ENCODE peak calls at places on chromosomes 13 and 19, in nine cellular contexts. D, K, G, Q, F, O, N, I and U are unnamed samples.

GRCh38 chr13:33642374-33643065 is 175.4 kb upstream of the RFC3 start:
- DNase-seq in D (no peak), K (no peak), G (no peak), Q (no peak), F (no peak), O (peak; percentile 96), N (peak; percentile 32), I (peak; percentile 55), U (no peak)

GRCh38 chr13:49022472-49023144 is 46.9 kb downstream of the FNDC3A start:
- DNase-seq in D (no peak), K (no peak), G (no peak), Q (no peak), F (no peak), O (no peak), N (peak; percentile 59), I (no peak), U (no peak)

GRCh38 chr13:71515639-71516038 is 351.4 kb downstream of the DACH1 start:
- DNase-seq in D (no peak), K (no peak), G (no peak), Q (no peak), F (no peak), O (no peak), N (no peak), I (no peak), U (no peak)

GRCh38 chr19:33252971-33253370 is 27.3 kb upstream of the SLC7A10 start:
- DNase-seq in D (no peak), K (no peak), G (no peak), Q (no peak), F (no peak), O (no peak), N (no peak), I (no peak), U (no peak)

GRCh38 chr19:31483226-31483857 is 134.1 kb upstream of the TSHZ3 start:
- DNase-seq in D (no peak), K (no peak), G (no peak), Q (no peak), F (no peak), O (no peak), N (no peak), I (no peak), U (no peak)

GRCh38 chr13:110353339-110353977 is 46.4 kb downstream of the COL4A2 start:
- DNase-seq in D (no peak), K (no peak), G (no peak), Q (no peak), F (no peak), O (no peak), N (no peak), I (no peak), U (no peak)

GRCh38 chr19:41801682-41802317 is 5.4 kb downstream of the CEACAM3 start:
- DNase-seq in D (no peak), K (no peak), G (no peak), Q (no peak), F (no peak), O (peak; percentile 87), N (peak; percentile 49), I (no peak), U (no peak)

GRCh38 chr19:1076951-1077350 is 10.0 kb downstream of the ARHGAP45 start:
- DNase-seq in D (peak; percentile 96), K (peak; percentile 97), G (peak; percentile 65), Q (peak; percentile 95), F (peak; percentile 96), O (no peak), N (peak; percentile 77), I (peak; percentile 63), U (peak; percentile 95)

GRCh38 chr19:397321-397720 is 11.6 kb downstream of the C2CD4C start:
- DNase-seq in D (no peak), K (no peak), G (no peak), Q (no peak), F (no peak), O (no peak), N (no peak), I (no peak), U (no peak)

GRCh38 chr13:50198508-50198907 is 183.3 kb downstream of the KCNRG start:
- DNase-seq in D (no peak), K (no peak), G (no peak), Q (no peak), F (no peak), O (no peak), N (peak; percentile 74), I (no peak), U (no peak)

GRCh38 chr13:34591801-34592454 is 350.1 kb upstream of the NBEA start:
- DNase-seq in D (no peak), K (no peak), G (no peak), Q (no peak), F (no peak), O (no peak), N (no peak), I (peak; percentile 43), U (no peak)

GRCh38 chr13:41411536-41411935 is 45.8 kb upstream of the RGCC start:
- DNase-seq in D (peak; percentile 23), K (peak; percentile 34), G (no peak), Q (peak; percentile 29), F (no peak), O (no peak), N (peak; percentile 58), I (no peak), U (peak; percentile 28)

DNA sequence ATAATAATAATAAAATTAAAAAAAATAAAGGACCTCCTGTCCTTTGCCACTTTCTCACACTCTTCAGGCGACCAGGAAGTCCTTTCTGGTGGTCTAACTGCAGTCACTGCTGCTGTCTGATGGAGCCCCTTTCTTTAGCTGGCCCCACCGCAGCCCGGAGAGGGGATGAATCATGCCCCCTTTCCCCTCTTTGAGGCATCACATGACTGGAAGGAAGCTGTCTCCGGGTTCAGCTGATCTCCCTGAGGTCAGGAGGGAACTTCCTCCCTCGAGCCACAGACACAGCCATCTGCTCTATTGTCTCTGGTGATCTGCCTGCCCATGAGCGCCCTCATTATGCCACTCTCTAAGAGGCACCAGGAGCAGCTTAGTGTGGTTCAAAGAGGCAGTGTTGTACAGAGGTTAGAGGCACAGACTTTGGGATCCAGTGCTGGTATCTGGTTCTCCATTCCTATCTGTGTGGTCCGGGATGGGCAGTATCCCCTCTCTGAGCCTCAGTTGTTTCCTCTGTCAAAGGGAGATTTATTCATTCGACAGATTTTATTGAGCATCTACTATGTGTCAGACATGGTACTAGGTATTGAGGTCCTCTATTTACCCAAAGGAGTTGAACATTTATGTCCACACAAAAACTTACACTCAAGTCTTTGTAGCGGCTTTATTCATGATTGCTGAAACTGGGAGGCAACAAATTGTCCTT is 30.0 kb downstream of the VAV1 start:
- DNase-seq in D (peak; percentile 54), K (peak; percentile 92), G (peak; percentile 10), Q (peak; percentile 18), F (peak; percentile 77), O (peak; percentile 71), N (peak; percentile 24), I (peak; percentile 27), U (peak; percentile 82)
- H3K4me3 ChIP-seq in D (peak overlapping the region; percentile 6), K (peak overlapping the region; percentile 52), G (no peak overlapping the region), Q (peak overlapping the region; percentile 30), F (no peak overlapping the region), O (peak overlapping the region; percentile 57), N (no peak overlapping the region), I (no peak overlapping the region), U (peak overlapping the region; percentile 56)

GRCh38 chr19:56120002-56120370 is 1.1 kb downstream of the ZNF787 start:
- DNase-seq in D (no peak), K (no peak), G (no peak), Q (no peak), F (no peak), O (no peak), N (no peak), I (no peak), U (no peak)

GRCh38 chr19:56119585-56119978 is 1.5 kb downstream of the ZNF787 start:
- DNase-seq in D (no peak), K (no peak), G (no peak), Q (no peak), F (no peak), O (peak; percentile 32), N (peak; percentile 12), I (peak; percentile 63), U (no peak)

GRCh38 chr19:56117376-56117884 is 3.7 kb downstream of the ZNF787 start:
- DNase-seq in D (no peak), K (no peak), G (no peak), Q (no peak), F (no peak), O (peak; percentile 20), N (no peak), I (no peak), U (no peak)

GRCh38 chr19:56117889-56118288 is 3.2 kb downstream of the ZNF787 start:
- DNase-seq in D (no peak), K (no peak), G (no peak), Q (no peak), F (no peak), O (peak; percentile 11), N (no peak), I (no peak), U (no peak)

GRCh38 chr19:56118666-56119584 is 2.2 kb downstream of the ZNF787 start:
- DNase-seq in D (no peak), K (no peak), G (no peak), Q (no peak), F (no peak), O (peak; percentile 10), N (no peak), I (no peak), U (no peak)
- H3K4me3 ChIP-seq in D (no peak overlapping the region), K (peak overlapping the region; percentile 84), G (peak overlapping the region; percentile 87), Q (no peak overlapping the region), F (peak overlapping the region; percentile 100), O (peak overlapping the region; percentile 94), N (peak overlapping the region; percentile 75), I (peak overlapping the region; percentile 90), U (peak overlapping the region; percentile 78)

DNA sequence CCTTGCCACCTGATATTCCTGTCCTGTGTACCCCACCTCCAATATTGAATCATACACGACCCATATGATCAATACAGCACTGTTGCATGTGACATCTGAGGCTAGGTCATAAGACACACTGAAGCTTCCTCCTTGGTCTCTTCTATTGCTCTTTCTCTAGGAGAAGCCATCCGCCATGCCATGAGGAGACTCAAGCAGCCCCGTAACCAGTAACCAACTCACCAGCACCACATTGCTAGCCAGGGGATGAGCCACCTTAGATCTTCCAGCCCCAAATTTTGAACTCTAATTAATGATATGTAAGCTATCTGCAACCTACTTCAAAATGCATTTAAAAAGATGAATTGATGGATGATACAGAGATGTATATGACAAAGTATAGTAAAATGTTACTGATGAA is 28.6 kb downstream of the ZNF557 start:
- DNase-seq in D (no peak), K (no peak), G (no peak), Q (no peak), F (no peak), O (no peak), N (no peak), I (no peak), U (no peak)
- H3K4me3 ChIP-seq in D (no peak overlapping the region), K (peak overlapping the region; percentile 64), G (peak overlapping the region; percentile 66), Q (peak overlapping the region; percentile 62), F (no peak overlapping the region), O (peak overlapping the region; percentile 79), N (peak overlapping the region; percentile 72), I (peak overlapping the region; percentile 89), U (peak overlapping the region; percentile 76)

DNA sequence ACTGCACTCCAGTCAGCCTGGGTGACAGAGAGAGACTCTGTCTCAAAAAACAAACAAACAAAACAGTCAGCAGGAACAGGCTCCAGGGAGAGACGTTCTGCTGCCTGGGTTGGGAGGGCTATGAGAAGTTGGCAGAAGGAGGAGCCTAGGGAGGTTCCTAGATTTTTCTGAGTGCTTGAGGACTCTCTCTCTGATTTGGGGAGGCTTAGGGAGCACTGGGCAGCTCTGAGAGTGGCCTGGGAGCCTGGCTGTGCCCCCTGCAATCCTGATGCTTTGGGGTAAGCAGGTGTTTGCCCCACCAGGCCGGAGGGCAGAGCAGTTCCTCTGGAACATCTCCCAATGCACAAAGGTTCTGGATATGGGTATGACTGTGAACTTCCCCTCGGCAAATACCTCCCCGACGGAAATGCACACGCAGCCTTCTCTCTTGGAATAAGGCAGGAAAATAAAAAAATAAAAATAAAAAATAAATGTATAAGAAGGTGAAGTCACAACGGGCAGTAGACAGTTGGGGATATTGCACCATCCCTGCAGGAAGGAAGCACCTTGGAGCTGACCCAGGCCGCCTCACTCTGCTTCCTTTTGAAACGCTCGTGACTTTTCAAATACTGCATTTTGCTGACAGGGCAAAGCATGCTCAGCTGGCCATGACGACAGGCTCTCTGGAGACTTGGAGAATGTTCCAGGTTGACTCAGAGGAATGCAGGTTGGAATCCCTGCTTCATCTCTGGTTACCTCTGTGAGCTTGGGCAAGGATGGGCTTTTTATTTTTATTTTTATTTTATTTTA is 26.5 kb upstream of the HOMER3 start:
- DNase-seq in D (no peak), K (no peak), G (peak; percentile 43), Q (no peak), F (no peak), O (peak; percentile 46), N (peak; percentile 77), I (peak; percentile 77), U (no peak)
- H3K4me3 ChIP-seq in D (no peak overlapping the region), K (no peak overlapping the region), G (no peak overlapping the region), Q (no peak overlapping the region), F (no peak overlapping the region), O (no peak overlapping the region), N (no peak overlapping the region), I (no peak overlapping the region), U (no peak overlapping the region)